ENCODE peak calls at places on chromosomes 1 and 21, in nine cellular contexts. One of them, this sample, is unnamed.

GRCh38 chr1:222546548-222547259 is 1.2 kb downstream of the HHIPL2 start:
- DNase-seq in colonic mucosa: no peak
- DNase-seq in DND-41: no peak
- DNase-seq in heart right ventricle: no peak
- DNase-seq in neural progenitor cell: peak; percentile 34
- DNase-seq in naive thymus-derived CD4-positive, alpha-beta T cell: no peak
- DNase-seq in PC-3: peak; percentile 96
- DNase-seq in effector memory CD4-positive, alpha-beta T cell: no peak
- DNase-seq in uterus: no peak
- DNase-seq in this sample: no peak

GRCh38 chr1:23693599-23693998 is 2.0 kb downstream of the RPL11 start:
- DNase-seq in effector memory CD4-positive, alpha-beta T cell: no peak
- DNase-seq in DND-41: no peak
- DNase-seq in neural progenitor cell: no peak
- DNase-seq in PC-3: no peak
- DNase-seq in colonic mucosa: no peak
- DNase-seq in uterus: no peak
- DNase-seq in naive thymus-derived CD4-positive, alpha-beta T cell: no peak
- DNase-seq in heart right ventricle: no peak
- DNase-seq in this sample: no peak

GRCh38 chr1:161946071-161946987 is 77.3 kb downstream of the OLFML2B start:
- DNase-seq in DND-41: no peak
- DNase-seq in heart right ventricle: no peak
- DNase-seq in effector memory CD4-positive, alpha-beta T cell: no peak
- DNase-seq in neural progenitor cell: no peak
- DNase-seq in PC-3: no peak
- DNase-seq in colonic mucosa: no peak
- DNase-seq in uterus: no peak
- DNase-seq in naive thymus-derived CD4-positive, alpha-beta T cell: no peak
- DNase-seq in this sample: no peak

GRCh38 chr1:226664413-226665101 is 74.5 kb downstream of the ITPKB start:
- DNase-seq in effector memory CD4-positive, alpha-beta T cell: no peak
- DNase-seq in PC-3: peak; percentile 87
- DNase-seq in heart right ventricle: no peak
- DNase-seq in neural progenitor cell: no peak
- DNase-seq in DND-41: no peak
- DNase-seq in colonic mucosa: no peak
- DNase-seq in uterus: peak; percentile 73
- DNase-seq in naive thymus-derived CD4-positive, alpha-beta T cell: no peak
- DNase-seq in this sample: no peak

GRCh38 chr21:42632336-42632751 is 21.1 kb upstream of the PDE9A start:
- DNase-seq in effector memory CD4-positive, alpha-beta T cell: no peak
- DNase-seq in PC-3: no peak
- DNase-seq in DND-41: no peak
- DNase-seq in uterus: no peak
- DNase-seq in naive thymus-derived CD4-positive, alpha-beta T cell: no peak
- DNase-seq in neural progenitor cell: no peak
- DNase-seq in colonic mucosa: no peak
- DNase-seq in heart right ventricle: no peak
- DNase-seq in this sample: no peak

GRCh38 chr1:41015281-41015680 is 6.2 kb downstream of the SLFNL1 start:
- DNase-seq in PC-3: no peak
- DNase-seq in naive thymus-derived CD4-positive, alpha-beta T cell: no peak
- DNase-seq in uterus: no peak
- DNase-seq in colonic mucosa: no peak
- DNase-seq in DND-41: no peak
- DNase-seq in effector memory CD4-positive, alpha-beta T cell: no peak
- DNase-seq in heart right ventricle: no peak
- DNase-seq in neural progenitor cell: no peak
- DNase-seq in this sample: no peak

GRCh38 chr1:230542054-230542453 is 100.2 kb upstream of the COG2 start:
- DNase-seq in colonic mucosa: no peak
- DNase-seq in naive thymus-derived CD4-positive, alpha-beta T cell: peak; percentile 32
- DNase-seq in DND-41: no peak
- DNase-seq in effector memory CD4-positive, alpha-beta T cell: no peak
- DNase-seq in neural progenitor cell: no peak
- DNase-seq in PC-3: peak; percentile 91
- DNase-seq in heart right ventricle: no peak
- DNase-seq in uterus: no peak
- DNase-seq in this sample: no peak

GRCh38 chr21:32777269-32777668 is 5.7 kb upstream of the PAXBP1 start:
- DNase-seq in heart right ventricle: no peak
- DNase-seq in colonic mucosa: no peak
- DNase-seq in uterus: no peak
- DNase-seq in PC-3: no peak
- DNase-seq in DND-41: no peak
- DNase-seq in neural progenitor cell: no peak
- DNase-seq in effector memory CD4-positive, alpha-beta T cell: no peak
- DNase-seq in naive thymus-derived CD4-positive, alpha-beta T cell: no peak
- DNase-seq in this sample: no peak

GRCh38 chr1:235326719-235327558 is 1.0 kb downstream of the ARID4B start:
- DNase-seq in colonic mucosa: peak; percentile 54
- DNase-seq in heart right ventricle: peak; percentile 38
- DNase-seq in uterus: peak; percentile 24
- DNase-seq in effector memory CD4-positive, alpha-beta T cell: peak; percentile 61
- DNase-seq in naive thymus-derived CD4-positive, alpha-beta T cell: peak; percentile 67
- DNase-seq in PC-3: peak; percentile 11
- DNase-seq in DND-41: peak; percentile 48
- DNase-seq in neural progenitor cell: peak; percentile 60
- DNase-seq in this sample: peak; percentile 53
- H3K4me1 ChIP-seq in colonic mucosa: peaks cover 5% of the 10 kb centered on the region
- H3K4me1 ChIP-seq in heart right ventricle: peaks cover 30% of the 10 kb centered on the region
- H3K4me1 ChIP-seq in uterus: peaks cover 11% of the 10 kb centered on the region
- H3K4me1 ChIP-seq in effector memory CD4-positive, alpha-beta T cell: peaks cover 36% of the 10 kb centered on the region
- H3K4me1 ChIP-seq in naive thymus-derived CD4-positive, alpha-beta T cell: peaks cover 51% of the 10 kb centered on the region
- H3K4me1 ChIP-seq in PC-3: peaks cover 19% of the 10 kb centered on the region
- H3K4me1 ChIP-seq in DND-41: peaks cover 67% of the 10 kb centered on the region
- H3K4me1 ChIP-seq in neural progenitor cell: peaks cover 37% of the 10 kb centered on the region
- H3K4me1 ChIP-seq in this sample: peaks cover 17% of the 10 kb centered on the region

GRCh38 chr21:15051652-15052554 is 12.9 kb downstream of the NRIP1 start:
- DNase-seq in colonic mucosa: peak; percentile 61
- DNase-seq in naive thymus-derived CD4-positive, alpha-beta T cell: no peak
- DNase-seq in PC-3: peak; percentile 61
- DNase-seq in effector memory CD4-positive, alpha-beta T cell: no peak
- DNase-seq in uterus: no peak
- DNase-seq in heart right ventricle: no peak
- DNase-seq in neural progenitor cell: no peak
- DNase-seq in DND-41: no peak
- DNase-seq in this sample: no peak
- H3K4me3 ChIP-seq in colonic mucosa: no peak overlapping the region
- H3K4me3 ChIP-seq in naive thymus-derived CD4-positive, alpha-beta T cell: no peak overlapping the region
- H3K4me3 ChIP-seq in PC-3: peak overlapping the region; percentile 59
- H3K4me3 ChIP-seq in effector memory CD4-positive, alpha-beta T cell: no peak overlapping the region
- H3K4me3 ChIP-seq in uterus: no peak overlapping the region
- H3K4me3 ChIP-seq in heart right ventricle: no peak overlapping the region
- H3K4me3 ChIP-seq in neural progenitor cell: no peak overlapping the region
- H3K4me3 ChIP-seq in DND-41: no peak overlapping the region
- H3K4me3 ChIP-seq in this sample: no peak overlapping the region

GRCh38 chr1:183651621-183652020 is 1.5 kb downstream of the APOBEC4 start:
- DNase-seq in effector memory CD4-positive, alpha-beta T cell: no peak
- DNase-seq in DND-41: no peak
- DNase-seq in colonic mucosa: no peak
- DNase-seq in heart right ventricle: no peak
- DNase-seq in uterus: no peak
- DNase-seq in naive thymus-derived CD4-positive, alpha-beta T cell: no peak
- DNase-seq in neural progenitor cell: no peak
- DNase-seq in PC-3: no peak
- DNase-seq in this sample: no peak

GRCh38 chr1:183653468-183653794 is 315 bp upstream of the APOBEC4 start:
- DNase-seq in colonic mucosa: no peak
- DNase-seq in naive thymus-derived CD4-positive, alpha-beta T cell: no peak
- DNase-seq in PC-3: no peak
- DNase-seq in DND-41: no peak
- DNase-seq in uterus: no peak
- DNase-seq in neural progenitor cell: no peak
- DNase-seq in heart right ventricle: no peak
- DNase-seq in effector memory CD4-positive, alpha-beta T cell: no peak
- DNase-seq in this sample: no peak

GRCh38 chr1:183653876-183654451 is 848 bp upstream of the APOBEC4 start:
- DNase-seq in uterus: no peak
- DNase-seq in colonic mucosa: no peak
- DNase-seq in PC-3: no peak
- DNase-seq in naive thymus-derived CD4-positive, alpha-beta T cell: no peak
- DNase-seq in heart right ventricle: no peak
- DNase-seq in effector memory CD4-positive, alpha-beta T cell: no peak
- DNase-seq in neural progenitor cell: no peak
- DNase-seq in DND-41: no peak
- DNase-seq in this sample: no peak

GRCh38 chr1:183652107-183652506 is 1.0 kb downstream of the APOBEC4 start:
- DNase-seq in naive thymus-derived CD4-positive, alpha-beta T cell: no peak
- DNase-seq in uterus: no peak
- DNase-seq in DND-41: no peak
- DNase-seq in effector memory CD4-positive, alpha-beta T cell: no peak
- DNase-seq in neural progenitor cell: no peak
- DNase-seq in colonic mucosa: no peak
- DNase-seq in heart right ventricle: no peak
- DNase-seq in PC-3: no peak
- DNase-seq in this sample: no peak

GRCh38 chr1:183652547-183653467 is at the start of gene APOBEC4:
- DNase-seq in neural progenitor cell: no peak
- DNase-seq in colonic mucosa: peak; percentile 46
- DNase-seq in effector memory CD4-positive, alpha-beta T cell: no peak
- DNase-seq in PC-3: no peak
- DNase-seq in heart right ventricle: no peak
- DNase-seq in naive thymus-derived CD4-positive, alpha-beta T cell: no peak
- DNase-seq in uterus: no peak
- DNase-seq in DND-41: no peak
- DNase-seq in this sample: no peak
- H3K36me3 ChIP-seq in neural progenitor cell: no peaks in the 10 kb centered on the region
- H3K36me3 ChIP-seq in colonic mucosa: no peaks in the 10 kb centered on the region
- H3K36me3 ChIP-seq in effector memory CD4-positive, alpha-beta T cell: no peaks in the 10 kb centered on the region
- H3K36me3 ChIP-seq in PC-3: no peaks in the 10 kb centered on the region
- H3K36me3 ChIP-seq in heart right ventricle: no peaks in the 10 kb centered on the region
- H3K36me3 ChIP-seq in naive thymus-derived CD4-positive, alpha-beta T cell: no peaks in the 10 kb centered on the region
- H3K36me3 ChIP-seq in uterus: no peaks in the 10 kb centered on the region
- H3K36me3 ChIP-seq in DND-41: no peaks in the 10 kb centered on the region
- H3K36me3 ChIP-seq in this sample: no peaks in the 10 kb centered on the region

GRCh38 chr1:12143631-12144155 is 23.1 kb upstream of the TNFRSF1B start:
- DNase-seq in naive thymus-derived CD4-positive, alpha-beta T cell: no peak
- DNase-seq in heart right ventricle: peak; percentile 74
- DNase-seq in effector memory CD4-positive, alpha-beta T cell: peak; percentile 19
- DNase-seq in PC-3: peak; percentile 92
- DNase-seq in DND-41: no peak
- DNase-seq in colonic mucosa: peak; percentile 82
- DNase-seq in neural progenitor cell: no peak
- DNase-seq in uterus: peak; percentile 75
- DNase-seq in this sample: no peak

GRCh38 chr1:12142891-12143630 is 23.7 kb upstream of the TNFRSF1B start:
- DNase-seq in PC-3: no peak
- DNase-seq in DND-41: no peak
- DNase-seq in neural progenitor cell: no peak
- DNase-seq in naive thymus-derived CD4-positive, alpha-beta T cell: no peak
- DNase-seq in effector memory CD4-positive, alpha-beta T cell: no peak
- DNase-seq in colonic mucosa: no peak
- DNase-seq in heart right ventricle: peak; percentile 61
- DNase-seq in uterus: no peak
- DNase-seq in this sample: no peak

GRCh38 chr1:12140676-12141532 is 25.9 kb upstream of the TNFRSF1B start:
- DNase-seq in naive thymus-derived CD4-positive, alpha-beta T cell: no peak
- DNase-seq in heart right ventricle: no peak
- DNase-seq in neural progenitor cell: peak; percentile 36
- DNase-seq in PC-3: no peak
- DNase-seq in DND-41: no peak
- DNase-seq in effector memory CD4-positive, alpha-beta T cell: no peak
- DNase-seq in colonic mucosa: no peak
- DNase-seq in uterus: no peak
- DNase-seq in this sample: no peak

GRCh38 chr1:12141533-12141855 is 25.3 kb upstream of the TNFRSF1B start:
- DNase-seq in PC-3: no peak
- DNase-seq in effector memory CD4-positive, alpha-beta T cell: no peak
- DNase-seq in DND-41: no peak
- DNase-seq in neural progenitor cell: no peak
- DNase-seq in uterus: no peak
- DNase-seq in heart right ventricle: no peak
- DNase-seq in colonic mucosa: no peak
- DNase-seq in naive thymus-derived CD4-positive, alpha-beta T cell: no peak
- DNase-seq in this sample: no peak

DNA sequence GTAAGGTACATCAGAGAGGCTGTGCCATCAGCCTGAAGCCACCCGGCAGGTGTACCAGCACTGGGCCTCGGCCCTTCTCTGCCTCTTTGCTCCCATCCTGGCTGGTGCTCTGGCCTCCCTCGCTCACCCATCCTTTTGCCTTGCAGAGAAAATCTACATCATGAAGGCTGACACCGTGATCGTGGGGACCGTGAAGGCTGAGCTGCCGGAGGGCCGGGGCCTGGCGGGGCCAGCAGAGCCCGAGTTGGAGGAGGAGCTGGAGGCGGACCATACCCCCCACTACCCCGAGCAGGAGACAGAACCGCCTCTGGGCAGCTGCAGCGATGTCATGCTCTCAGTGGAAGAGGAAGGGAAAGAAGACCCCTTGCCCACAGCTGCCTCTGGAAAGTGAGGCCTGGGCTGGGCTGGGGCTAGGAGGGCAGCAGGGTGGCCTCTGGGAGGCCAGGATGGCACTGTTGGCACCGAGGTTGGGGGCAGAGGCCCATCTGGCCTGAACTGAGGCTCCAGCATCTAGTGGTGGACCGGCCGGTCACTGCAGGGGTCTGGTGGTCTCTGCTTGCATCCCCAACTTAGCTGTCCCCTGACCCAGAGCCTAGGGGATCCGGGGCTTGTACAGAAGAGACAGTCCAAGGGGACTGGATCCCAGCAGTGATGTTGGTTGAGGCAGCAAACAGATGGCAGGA is 24.5 kb upstream of the TNFRSF1B start:
- DNase-seq in effector memory CD4-positive, alpha-beta T cell: no peak
- DNase-seq in PC-3: no peak
- DNase-seq in uterus: no peak
- DNase-seq in colonic mucosa: no peak
- DNase-seq in neural progenitor cell: peak; percentile 62
- DNase-seq in naive thymus-derived CD4-positive, alpha-beta T cell: no peak
- DNase-seq in heart right ventricle: no peak
- DNase-seq in DND-41: no peak
- DNase-seq in this sample: no peak
- H3K4me1 ChIP-seq in effector memory CD4-positive, alpha-beta T cell: peaks cover 33% of the 10 kb centered on the region
- H3K4me1 ChIP-seq in PC-3: peaks cover 14% of the 10 kb centered on the region
- H3K4me1 ChIP-seq in uterus: no peaks in the 10 kb centered on the region
- H3K4me1 ChIP-seq in colonic mucosa: peaks cover 21% of the 10 kb centered on the region
- H3K4me1 ChIP-seq in neural progenitor cell: peaks cover 10% of the 10 kb centered on the region
- H3K4me1 ChIP-seq in naive thymus-derived CD4-positive, alpha-beta T cell: peaks cover 20% of the 10 kb centered on the region
- H3K4me1 ChIP-seq in heart right ventricle: peaks cover 16% of the 10 kb centered on the region
- H3K4me1 ChIP-seq in DND-41: no peaks in the 10 kb centered on the region
- H3K4me1 ChIP-seq in this sample: no peaks in the 10 kb centered on the region

DNA sequence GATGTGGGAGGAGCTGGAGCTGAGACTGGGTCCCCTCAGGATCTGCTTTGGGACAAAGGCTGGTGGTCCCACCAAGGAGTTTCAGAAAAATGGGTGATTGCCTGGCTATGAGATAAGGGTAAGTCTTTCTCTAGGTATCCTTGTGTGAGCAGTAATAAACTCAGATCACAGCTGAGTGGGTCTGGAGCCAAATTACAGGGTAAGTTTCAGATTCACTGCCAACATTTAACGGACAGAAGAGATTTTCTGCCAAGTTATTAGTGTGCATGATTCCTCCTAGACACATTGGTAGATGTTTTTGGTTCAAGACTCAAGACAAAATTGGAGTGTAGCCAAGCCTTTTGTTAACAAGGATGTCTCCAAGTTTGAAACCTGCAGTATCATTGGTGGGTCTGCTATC is 7.5 kb downstream of the CD1B start:
- DNase-seq in effector memory CD4-positive, alpha-beta T cell: no peak
- DNase-seq in colonic mucosa: no peak
- DNase-seq in heart right ventricle: no peak
- DNase-seq in neural progenitor cell: no peak
- DNase-seq in DND-41: no peak
- DNase-seq in PC-3: no peak
- DNase-seq in uterus: no peak
- DNase-seq in naive thymus-derived CD4-positive, alpha-beta T cell: no peak
- DNase-seq in this sample: no peak
- H3K4me3 ChIP-seq in effector memory CD4-positive, alpha-beta T cell: no peak overlapping the region
- H3K4me3 ChIP-seq in colonic mucosa: no peak overlapping the region
- H3K4me3 ChIP-seq in heart right ventricle: no peak overlapping the region
- H3K4me3 ChIP-seq in neural progenitor cell: no peak overlapping the region
- H3K4me3 ChIP-seq in DND-41: no peak overlapping the region
- H3K4me3 ChIP-seq in PC-3: no peak overlapping the region
- H3K4me3 ChIP-seq in uterus: no peak overlapping the region
- H3K4me3 ChIP-seq in naive thymus-derived CD4-positive, alpha-beta T cell: no peak overlapping the region
- H3K4me3 ChIP-seq in this sample: no peak overlapping the region